ENCODE peak calls at places on chromosomes 2 and 18, in four cellular contexts. Z is GM12878, L is HepG2, B is H1. R is an unnamed sample.

GRCh38 chr2:240646900-240647502 is 21.7 kb downstream of the GPR35 start:
- DNase-seq in B (no peak), L (no peak), Z (no peak), R (no peak)

GRCh38 chr2:146246734-146247523 is 1597.9 kb upstream of the ACVR2A start:
- DNase-seq in Z (no peak), L (no peak), B (no peak), R (no peak)

GRCh38 chr2:28802975-28803429 is 7.6 kb upstream of the SPDYA start:
- DNase-seq in B (no peak), Z (no peak), L (no peak), R (no peak)

GRCh38 chr2:171712051-171712450 is 24.8 kb downstream of the DYNC1I2 start:
- DNase-seq in Z (no peak), L (no peak), B (no peak), R (no peak)

GRCh38 chr2:112480540-112481049 is 1.4 kb upstream of the TTL start:
- DNase-seq in L (peak), B (no peak), Z (no peak), R (no peak)

GRCh38 chr2:229714080-229714735 is at the start of gene DNER:
- DNase-seq in L (no peak), Z (no peak), B (no peak), R (no peak)

GRCh38 chr18:25457636-25458035 is 105.7 kb upstream of the ZNF521 start:
- DNase-seq in Z (no peak), B (no peak), L (no peak), R (no peak)

GRCh38 chr18:23053756-23054457 is 81.4 kb upstream of the CABLES1 start:
- DNase-seq in B (peak), L (peak), Z (no peak), R (peak)

GRCh38 chr2:95346236-95346737 is 49.1 kb downstream of the KCNIP3 start:
- DNase-seq in Z (no peak), B (no peak), L (no peak), R (no peak)

GRCh38 chr2:218368621-218369153 is 12.0 kb downstream of the CATIP start:
- DNase-seq in L (no peak), Z (no peak), B (no peak), R (no peak)

GRCh38 chr2:45248214-45248613 is 239.0 kb upstream of the SIX2 start:
- DNase-seq in B (no peak), Z (no peak), L (no peak), R (no peak)

GRCh38 chr2:68839260-68839833 is 31.9 kb downstream of the BMP10 start:
- DNase-seq in Z (no peak), B (no peak), L (no peak), R (no peak)

GRCh38 chr2:36658277-36658748 is 38.2 kb upstream of the VIT start:
- DNase-seq in Z (no peak), L (peak), B (no peak), R (no peak)

GRCh38 chr2:98085649-98086048 is 1.3 kb upstream of the VWA3B start:
- DNase-seq in B (no peak), L (no peak), Z (no peak), R (no peak)

GRCh38 chr18:28690836-28691835 is 514.2 kb upstream of the CDH2 start:
- DNase-seq in Z (no peak), B (no peak), L (no peak), R (no peak)

GRCh38 chr2:193581807-193582206 is 1387.1 kb upstream of the TMEFF2 start:
- DNase-seq in Z (no peak), B (no peak), L (no peak), R (no peak)

GRCh38 chr2:1900736-1901135 is 156.4 kb upstream of the PXDN start:
- DNase-seq in L (no peak), Z (no peak), B (peak), R (peak)

GRCh38 chr2:238638100-238638981 is 209.5 kb upstream of the TWIST2 start:
- DNase-seq in Z (no peak), L (no peak), B (no peak), R (no peak)

GRCh38 chr2:104215269-104216161 is 638.4 kb upstream of the POU3F3 start:
- DNase-seq in L (no peak), Z (no peak), B (no peak), R (no peak)

GRCh38 chr18:47801817-47802216 is 128.6 kb downstream of the SMAD2 start:
- DNase-seq in Z (no peak), L (no peak), B (no peak), R (no peak)

GRCh38 chr2:164826293-164827243 is 15.1 kb downstream of the COBLL1 start:
- DNase-seq in Z (no peak), L (peak), B (no peak), R (no peak)

GRCh38 chr2:216583157-216583556 is 50.1 kb upstream of the IGFBP2 start:
- DNase-seq in L (no peak), Z (no peak), B (no peak), R (no peak)

GRCh38 chr2:75752828-75753227 is 42.1 kb upstream of the GCFC2 start:
- DNase-seq in Z (no peak), B (no peak), L (no peak), R (no peak)

GRCh38 chr2:20599861-20600461 is 50.9 kb downstream of the HS1BP3 start:
- DNase-seq in Z (no peak), L (no peak), B (no peak), R (no peak)

GRCh38 chr2:150282821-150283309 is 204.6 kb downstream of the RND3 start:
- DNase-seq in Z (no peak), L (no peak), B (no peak), R (no peak)

GRCh38 chr2:240138275-240138984 is 2.0 kb downstream of the OTOS start:
- DNase-seq in L (no peak), Z (no peak), B (no peak), R (no peak)

GRCh38 chr2:241092677-241093076 is 9.4 kb downstream of the MTERF4 start:
- DNase-seq in L (no peak), Z (no peak), B (no peak), R (no peak)

GRCh38 chr2:96315400-96316071 is 9.6 kb upstream of the ITPRIPL1 start:
- DNase-seq in B (no peak), Z (no peak), L (peak), R (no peak)

GRCh38 chr2:8141079-8141762 is 540.6 kb upstream of the ID2 start:
- DNase-seq in B (no peak), L (no peak), Z (no peak), R (no peak)

GRCh38 chr18:43092539-43092938 is 22.9 kb downstream of the RIT2 start:
- DNase-seq in Z (no peak), L (no peak), B (no peak), R (no peak)

GRCh38 chr18:34806527-34806926 is 96.4 kb downstream of the DTNA start:
- DNase-seq in L (no peak), Z (no peak), B (no peak), R (no peak)

GRCh38 chr2:186339716-186340115 is 146.3 kb upstream of the ZC3H15 start:
- DNase-seq in L (no peak), B (no peak), Z (no peak), R (no peak)

GRCh38 chr2:152925540-152926448 is 207.4 kb downstream of the ARL6IP6 start:
- DNase-seq in B (peak), L (peak), Z (peak), R (peak)

GRCh38 chr2:224378087-224379085 is 23.5 kb downstream of the FAM124B start:
- DNase-seq in Z (no peak), L (no peak), B (no peak), R (no peak)

GRCh38 chr2:120148229-120148628 is 75.0 kb downstream of the TMEM185B start:
- DNase-seq in L (no peak), B (no peak), Z (no peak), R (no peak)

GRCh38 chr2:24011278-24012104 is 1.6 kb downstream of the MFSD2B start:
- DNase-seq in B (no peak), L (no peak), Z (no peak), R (no peak)

GRCh38 chr2:24008672-24009366 is 1.1 kb upstream of the MFSD2B start:
- DNase-seq in L (peak), Z (no peak), B (no peak), R (no peak)

GRCh38 chr2:24009367-24009679 is 562 bp upstream of the MFSD2B start:
- DNase-seq in Z (no peak), B (no peak), L (no peak), R (no peak)

GRCh38 chr2:24009680-24010476 is at the start of gene MFSD2B:
- DNase-seq in L (no peak), Z (no peak), B (no peak), R (no peak)

DNA sequence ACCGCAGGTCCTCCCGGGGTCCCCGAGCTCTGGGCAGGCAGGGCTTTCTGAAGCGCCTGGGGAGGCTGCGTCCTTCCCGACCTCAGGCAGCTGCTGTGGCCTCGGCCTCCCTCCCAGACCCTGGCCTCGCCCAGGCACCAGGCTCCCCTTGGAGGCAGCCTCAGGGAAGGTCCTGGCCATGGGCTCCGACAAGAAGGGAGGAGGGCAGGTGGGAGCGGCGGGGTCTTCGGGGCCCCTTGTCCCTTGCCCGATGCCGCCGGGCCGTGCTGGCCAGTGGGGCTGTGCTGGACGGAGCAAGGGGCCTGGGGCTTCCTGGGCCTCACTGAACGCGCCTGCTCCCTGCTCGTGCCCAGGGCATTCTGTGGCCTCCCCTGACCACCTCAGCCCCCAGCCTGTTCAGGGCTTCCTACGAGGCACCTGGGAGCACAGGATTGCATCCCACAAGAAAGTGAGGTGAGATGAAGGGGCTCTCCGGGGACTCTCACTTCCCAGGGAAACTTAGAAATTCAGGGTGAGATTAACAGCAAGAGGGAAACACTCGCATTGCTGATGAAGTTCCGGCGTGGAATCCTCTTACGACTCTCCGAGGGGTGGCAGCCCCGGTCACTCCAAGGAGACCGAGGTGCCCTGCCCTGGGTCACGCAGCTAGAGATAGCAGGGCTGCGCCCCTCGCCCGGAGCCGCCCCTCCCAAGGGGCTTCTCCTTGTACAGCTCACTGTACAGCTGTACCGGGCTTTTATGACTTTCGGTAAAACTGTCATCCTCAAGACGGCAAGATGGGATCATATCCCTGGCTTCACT is 792 bp downstream of the MFSD2B start:
- DNase-seq in B (no peak), L (no peak), Z (no peak), R (no peak)
- H3K4me3 ChIP-seq in B (peak), L (no peak), Z (no peak), R (no peak)

GRCh38 chr2:10884530-10885478 is 26.9 kb upstream of the KCNF1 start:
- DNase-seq in Z (peak), B (no peak), L (peak), R (no peak)

GRCh38 chr2:10882568-10882967 is 29.2 kb upstream of the KCNF1 start:
- DNase-seq in Z (no peak), L (no peak), B (no peak), R (no peak)

GRCh38 chr2:10883066-10883465 is 28.7 kb upstream of the KCNF1 start:
- DNase-seq in Z (no peak), B (no peak), L (no peak), R (no peak)

GRCh38 chr2:10885479-10885863 is 26.3 kb upstream of the KCNF1 start:
- DNase-seq in L (no peak), Z (no peak), B (no peak), R (no peak)

DNA sequence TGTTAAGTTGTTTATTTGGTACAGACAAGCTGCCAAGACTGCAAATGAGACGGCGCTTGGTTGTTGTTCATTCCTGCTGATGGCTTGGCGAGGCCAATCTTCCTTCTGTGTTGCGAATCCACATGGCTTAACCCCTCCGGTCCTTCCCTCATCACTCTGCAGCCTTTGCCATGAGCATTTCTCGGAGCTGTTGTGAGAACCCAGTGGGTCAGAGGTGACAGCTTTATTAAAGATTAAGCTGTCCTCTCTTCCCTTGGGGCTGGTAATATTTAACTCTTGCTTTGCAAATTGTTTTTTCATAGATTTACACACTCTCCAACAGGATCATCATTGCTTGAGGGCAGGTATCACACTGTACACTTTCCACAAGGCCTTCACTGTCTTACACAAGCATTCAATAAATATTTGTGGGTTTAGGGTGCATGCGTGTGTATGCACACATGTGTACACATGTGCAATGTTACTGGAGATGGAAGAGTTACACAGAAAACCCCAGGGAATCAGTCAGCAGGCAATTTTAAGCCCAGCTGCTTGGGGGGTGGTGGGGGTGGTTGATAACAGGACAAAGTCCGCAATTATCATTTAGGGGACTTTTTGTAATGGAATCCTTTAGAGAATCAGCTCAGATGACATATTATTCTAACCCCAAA is 27.7 kb upstream of the KCNF1 start:
- DNase-seq in Z (no peak), B (no peak), L (no peak), R (no peak)
- TF ChIP-seq SUZ12 in Z (no peak), B (no peak), L (no peak), R (no peak)

GRCh38 chr2:222949690-222950323 is 89.0 kb downstream of the ACSL3 start:
- DNase-seq in Z (no peak), L (no peak), B (no peak), R (no peak)
- H3K9ac ChIP-seq in Z (no peak), L (no peak), B (no peak), R (no peak)

GRCh38 chr2:64404002-64404731 is 49.8 kb upstream of the LGALSL start:
- DNase-seq in B (peak), L (peak), Z (no peak), R (peak)

GRCh38 chr2:64406407-64406774 is 47.6 kb upstream of the LGALSL start:
- DNase-seq in L (peak), B (no peak), Z (no peak), R (no peak)

GRCh38 chr2:64405476-64406406 is 48.2 kb upstream of the LGALSL start:
- DNase-seq in Z (no peak), L (no peak), B (no peak), R (no peak)

GRCh38 chr2:64403426-64403825 is 50.5 kb upstream of the LGALSL start:
- DNase-seq in L (no peak), Z (no peak), B (no peak), R (no peak)

GRCh38 chr2:64404743-64405142 is 49.2 kb upstream of the LGALSL start:
- DNase-seq in L (peak), Z (no peak), B (no peak), R (no peak)
- H3K4me3 ChIP-seq in L (no peak), Z (no peak), B (no peak), R (no peak)

GRCh38 chr2:226561962-226562361 is 237.7 kb downstream of the IRS1 start:
- DNase-seq in B (no peak), Z (no peak), L (peak), R (no peak)
- TF ChIP-seq SUZ12 in B (no peak), Z (no peak), L (no peak), R (no peak)

GRCh38 chr2:154568413-154568812 is 130.1 kb upstream of the KCNJ3 start:
- DNase-seq in B (no peak), Z (no peak), L (no peak), R (no peak)
- H3K9ac ChIP-seq in B (no peak), Z (no peak), L (no peak), R (no peak)

DNA sequence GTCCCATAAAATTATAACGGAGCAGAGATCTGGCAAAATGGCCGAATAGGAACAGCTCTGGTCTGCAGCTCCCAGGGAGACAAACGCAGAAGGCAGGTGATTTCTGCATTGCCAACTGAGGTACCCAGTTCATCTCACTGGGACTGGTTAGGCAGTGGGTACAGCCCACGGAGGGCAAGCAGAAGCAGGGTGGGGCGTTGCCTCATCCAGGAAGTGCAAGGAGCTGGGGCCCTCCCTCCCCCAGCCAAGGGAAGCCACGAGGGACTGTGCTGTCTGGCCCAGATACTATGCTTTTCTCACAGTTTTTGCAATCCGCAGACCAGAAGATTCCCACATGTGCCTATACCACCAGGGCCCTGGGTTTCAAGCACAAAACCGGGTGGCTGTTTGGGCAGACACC is 22.8 kb downstream of the ICA1L start:
- DNase-seq in Z (no peak), B (no peak), L (no peak), R (no peak)
- H3K4me3 ChIP-seq in Z (no peak), B (no peak), L (no peak), R (no peak)

DNA sequence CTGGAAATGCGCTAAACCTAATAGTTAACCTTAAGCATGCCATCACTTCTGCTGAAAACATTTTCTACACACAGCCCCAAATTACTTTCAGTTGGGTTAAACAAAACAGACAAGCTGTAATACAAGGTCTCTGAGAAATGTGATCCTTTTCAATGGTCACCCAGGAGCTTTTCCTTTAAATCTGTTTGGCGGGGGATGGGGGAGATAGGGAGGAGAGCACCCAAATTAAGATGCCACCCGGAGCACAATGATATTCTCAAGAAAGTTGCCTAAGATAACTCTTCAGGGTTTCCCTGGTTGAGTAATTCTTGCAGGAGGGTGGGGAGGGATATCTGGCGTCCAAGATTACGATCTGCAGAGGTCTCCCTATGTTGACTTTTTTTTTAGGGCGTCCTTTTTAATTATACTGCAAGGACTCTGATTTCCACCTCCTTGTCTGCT is 971 bp downstream of the GAREM1 start:
- DNase-seq in B (no peak), Z (no peak), L (no peak), R (no peak)
- TF ChIP-seq SUZ12 in B (no peak), Z (peak), L (no peak), R (no peak)

GRCh38 chr18:48845174-48845573 is 105.6 kb downstream of the SMAD7 start:
- DNase-seq in B (no peak), Z (no peak), L (no peak), R (no peak)
- H3K9ac ChIP-seq in B (no peak), Z (no peak), L (no peak), R (no peak)